ENCODE peak calls at places on chromosomes 1 and 21, in five cellular contexts. X, G, F, L and M are unnamed samples.

GRCh38 chr1:74508449-74508848 is 4.0 kb downstream of the LRRC53 start:
- DNase-seq in L (no peak), F (no peak), X (no peak), G (no peak), M (no peak)

GRCh38 chr21:31471865-31472264 is 127.8 kb upstream of the TIAM1 start:
- DNase-seq in G (no peak), F (no peak), L (no peak), X (no peak), M (no peak)

GRCh38 chr1:108017698-108018097 is 52.7 kb upstream of the VAV3 start:
- DNase-seq in X (no peak), L (no peak), G (no peak), F (no peak), M (no peak)

GRCh38 chr1:2322065-2322571 is 69.2 kb downstream of the MORN1 start:
- DNase-seq in F (no peak), L (peak), G (no peak), X (no peak), M (no peak)

GRCh38 chr21:29473808-29474207 is 175.1 kb downstream of the BACH1 start:
- DNase-seq in G (no peak), L (no peak), X (no peak), F (no peak), M (no peak)

GRCh38 chr1:159991513-159991912 is 37.5 kb upstream of the SLAMF9 start:
- DNase-seq in F (no peak), X (no peak), G (no peak), L (no peak), M (peak)

GRCh38 chr1:168112673-168113305 is 23.9 kb downstream of the GPR161 start:
- DNase-seq in F (no peak), X (no peak), L (no peak), G (no peak), M (peak)

GRCh38 chr1:7943295-7943694 is 2.7 kb upstream of the TNFRSF9 start:
- DNase-seq in X (no peak), G (no peak), L (no peak), F (no peak), M (no peak)

GRCh38 chr1:32184639-32185038 is 5.2 kb downstream of the TXLNA start:
- DNase-seq in F (no peak), L (no peak), X (no peak), G (no peak), M (no peak)

GRCh38 chr1:215569987-215570824 is 3.1 kb downstream of the KCTD3 start:
- DNase-seq in L (no peak), G (no peak), F (no peak), X (no peak), M (no peak)

GRCh38 chr1:27057801-27058647 is 45.4 kb upstream of the TENT5B start:
- DNase-seq in F (no peak), L (peak), G (no peak), X (no peak), M (no peak)

GRCh38 chr1:57422271-57423134 is 1.4 kb downstream of the DAB1 start:
- DNase-seq in L (peak), X (no peak), G (no peak), F (no peak), M (no peak)

GRCh38 chr1:33985166-33985565 is 121.3 kb downstream of the HMGB4 start:
- DNase-seq in L (no peak), X (no peak), G (no peak), F (no peak), M (no peak)

GRCh38 chr1:31744165-31744888 is 19.8 kb downstream of the ADGRB2 start:
- DNase-seq in G (no peak), L (no peak), X (no peak), F (no peak), M (no peak)

GRCh38 chr1:154342836-154343472 is 17.6 kb downstream of the ATP8B2 start:
- DNase-seq in F (no peak), G (no peak), X (no peak), L (no peak), M (no peak)

GRCh38 chr1:208101661-208102431 is 142.3 kb downstream of the PLXNA2 start:
- DNase-seq in G (no peak), X (no peak), F (no peak), L (peak), M (no peak)

GRCh38 chr1:98940680-98941079 is 64.0 kb downstream of the PLPPR5 start:
- DNase-seq in F (no peak), X (no peak), L (no peak), G (no peak), M (peak)

GRCh38 chr1:11634759-11635158 is 19.5 kb downstream of the FBXO2 start:
- DNase-seq in F (no peak), X (no peak), G (no peak), L (no peak), M (no peak)

GRCh38 chr1:221344693-221345092 is 397.2 kb downstream of the DUSP10 start:
- DNase-seq in F (no peak), X (no peak), G (no peak), L (no peak), M (no peak)

GRCh38 chr1:62144238-62144831 is 50.3 kb upstream of the L1TD1 start:
- DNase-seq in F (peak), L (peak), G (peak), X (peak), M (peak)

GRCh38 chr1:101022294-101022693 is 3.3 kb downstream of the DPH5 start:
- DNase-seq in L (no peak), X (no peak), G (no peak), F (no peak), M (peak)

GRCh38 chr1:18751425-18751824 is 108.0 kb downstream of the TAS1R2 start:
- DNase-seq in G (no peak), F (no peak), L (no peak), X (no peak), M (no peak)

GRCh38 chr1:179048339-179049124 is 22.8 kb downstream of the FAM20B start:
- DNase-seq in G (no peak), L (no peak), X (no peak), F (no peak), M (no peak)

GRCh38 chr1:155022927-155023236 is 10.7 kb downstream of the DCST2 start:
- DNase-seq in F (no peak), X (no peak), L (no peak), G (no peak), M (peak)

GRCh38 chr1:109391626-109392025 is 6.1 kb downstream of the SORT1 start:
- DNase-seq in G (no peak), F (no peak), L (no peak), X (no peak), M (no peak)

GRCh38 chr1:52899445-52899894 is 22.1 kb downstream of the ECHDC2 start:
- DNase-seq in X (no peak), F (no peak), L (no peak), G (no peak), M (peak)

GRCh38 chr21:28459193-28459592 is 533.5 kb downstream of the LTN1 start:
- DNase-seq in L (no peak), G (no peak), F (no peak), X (no peak), M (no peak)

GRCh38 chr1:215482079-215482478 is 85.0 kb upstream of the KCTD3 start:
- DNase-seq in L (no peak), X (no peak), G (no peak), F (no peak), M (no peak)

GRCh38 chr1:19648689-19649088 is 4.6 kb downstream of the NBL1 start:
- DNase-seq in L (peak), F (peak), X (no peak), G (peak), M (no peak)

GRCh38 chr1:213983589-213984386 is 4.0 kb upstream of the PROX1 start:
- DNase-seq in G (no peak), L (no peak), F (no peak), X (no peak), M (no peak)

GRCh38 chr1:64155285-64155684 is 48.1 kb upstream of the UBE2U start:
- DNase-seq in X (no peak), G (no peak), F (no peak), L (no peak), M (no peak)

GRCh38 chr1:6503884-6504602 is 12.6 kb upstream of the PLEKHG5 start:
- DNase-seq in F (no peak), G (no peak), L (no peak), X (no peak), M (no peak)

GRCh38 chr1:13699510-13699909 is 478 bp upstream of the PRDM2 start:
- DNase-seq in X (no peak), L (no peak), G (no peak), F (no peak), M (peak)

GRCh38 chr1:103489881-103490280 is 35.6 kb upstream of the RNPC3 start:
- DNase-seq in L (no peak), F (no peak), X (no peak), G (no peak), M (no peak)

GRCh38 chr1:48190893-48191292 is 31.6 kb upstream of the SLC5A9 start:
- DNase-seq in F (no peak), G (no peak), L (no peak), X (no peak), M (no peak)

GRCh38 chr1:163315773-163316374 is 5.9 kb upstream of the NUF2 start:
- DNase-seq in F (no peak), X (peak), G (peak), L (no peak), M (peak)

DNA sequence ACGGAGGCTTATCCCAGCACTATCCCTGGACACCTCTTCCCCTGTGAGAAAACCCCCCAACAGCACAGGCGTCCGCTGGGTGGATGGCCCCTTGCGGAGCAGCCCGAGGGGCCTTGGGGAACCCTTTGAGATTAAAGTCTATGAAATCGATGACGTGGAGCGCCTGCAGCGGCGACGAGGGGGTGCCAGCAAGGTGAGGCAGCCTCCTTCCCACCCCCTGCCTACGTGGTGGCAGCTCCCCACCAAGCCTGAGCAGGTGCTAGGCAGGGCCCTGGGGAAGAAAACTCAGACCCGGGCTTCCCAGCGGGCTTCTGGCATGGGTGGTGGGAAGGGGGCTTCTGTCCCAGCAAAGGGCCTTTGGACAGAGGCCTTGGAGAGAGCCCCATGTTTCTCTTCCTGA is 543.3 kb downstream of the KIF26B start:
- DNase-seq in G (no peak), L (no peak), F (no peak), X (no peak), M (no peak)
- TF ChIP-seq MAX in G (no peak), L (no peak), F (no peak), X (no peak), M (no peak)

GRCh38 chr1:156225677-156226014 is 12.8 kb downstream of the PMF1 start:
- DNase-seq in F (no peak), L (no peak), G (no peak), X (no peak), M (no peak)
- TF ChIP-seq CTCF in F (no peak), L (no peak), G (no peak), X (peak), M (no peak)

DNA sequence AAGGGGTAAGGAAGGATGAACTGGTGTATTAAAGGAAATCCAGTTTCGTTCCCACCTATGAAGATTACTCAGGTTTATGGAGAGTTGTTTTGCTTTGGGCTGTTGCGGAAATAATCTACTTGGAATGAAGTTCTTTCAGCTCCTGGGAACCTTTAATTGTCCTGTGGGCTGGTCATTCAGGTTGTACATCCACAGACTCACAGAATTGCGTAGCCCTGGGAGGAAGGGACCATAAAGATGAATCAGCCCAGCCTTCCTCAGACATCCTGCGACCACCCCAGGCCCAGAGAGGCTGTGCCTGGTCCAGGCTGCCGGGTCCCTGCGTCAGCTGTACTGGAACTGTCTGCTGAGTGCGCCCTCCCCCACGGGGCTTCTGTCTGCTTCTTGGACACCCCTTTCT is 72.7 kb downstream of the GALNT2 start:
- DNase-seq in L (no peak), G (no peak), X (no peak), F (no peak), M (no peak)
- TF ChIP-seq MAX in L (no peak), G (no peak), X (no peak), F (no peak), M (no peak)

GRCh38 chr1:175826705-175827104 is 83.3 kb upstream of the TNR start:
- DNase-seq in L (no peak), G (no peak), X (no peak), F (no peak), M (peak)

GRCh38 chr1:175822575-175822974 is 79.2 kb upstream of the TNR start:
- DNase-seq in X (no peak), F (no peak), G (no peak), L (no peak), M (no peak)

GRCh38 chr1:175823401-175823800 is 80.0 kb upstream of the TNR start:
- DNase-seq in F (no peak), G (no peak), X (no peak), L (no peak), M (no peak)

GRCh38 chr1:175820456-175820855 is 77.1 kb upstream of the TNR start:
- DNase-seq in X (no peak), G (no peak), L (no peak), F (no peak), M (no peak)

DNA sequence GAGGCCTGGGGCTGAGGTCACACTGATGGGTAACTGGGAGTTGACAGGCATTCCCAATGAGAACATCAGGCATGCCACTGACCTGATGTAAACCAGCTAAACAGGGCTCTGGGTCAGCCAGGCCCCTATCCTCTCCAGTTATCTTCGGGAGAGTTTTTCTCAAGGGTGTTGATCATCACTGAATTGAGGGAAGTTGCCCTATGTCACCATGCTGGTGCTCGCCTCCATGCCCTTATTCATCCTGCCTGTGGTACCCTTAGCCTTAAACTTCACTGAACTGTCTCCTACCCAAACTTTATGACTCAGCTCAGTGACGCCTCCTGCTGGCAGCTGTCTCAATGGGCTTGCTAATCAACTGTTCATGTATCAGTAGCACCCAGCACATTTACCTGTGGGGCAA is 80.7 kb upstream of the TNR start:
- DNase-seq in F (no peak), G (peak), X (no peak), L (peak), M (peak)
- TF ChIP-seq CTCF in F (peak), G (peak), X (peak), L (peak), M (peak)

GRCh38 chr1:241771117-241771516 is 76.9 kb upstream of the EXO1 start:
- DNase-seq in L (no peak), G (no peak), F (no peak), X (no peak), M (no peak)
- TF ChIP-seq MAX in L (no peak), G (no peak), F (no peak), X (no peak), M (no peak)

DNA sequence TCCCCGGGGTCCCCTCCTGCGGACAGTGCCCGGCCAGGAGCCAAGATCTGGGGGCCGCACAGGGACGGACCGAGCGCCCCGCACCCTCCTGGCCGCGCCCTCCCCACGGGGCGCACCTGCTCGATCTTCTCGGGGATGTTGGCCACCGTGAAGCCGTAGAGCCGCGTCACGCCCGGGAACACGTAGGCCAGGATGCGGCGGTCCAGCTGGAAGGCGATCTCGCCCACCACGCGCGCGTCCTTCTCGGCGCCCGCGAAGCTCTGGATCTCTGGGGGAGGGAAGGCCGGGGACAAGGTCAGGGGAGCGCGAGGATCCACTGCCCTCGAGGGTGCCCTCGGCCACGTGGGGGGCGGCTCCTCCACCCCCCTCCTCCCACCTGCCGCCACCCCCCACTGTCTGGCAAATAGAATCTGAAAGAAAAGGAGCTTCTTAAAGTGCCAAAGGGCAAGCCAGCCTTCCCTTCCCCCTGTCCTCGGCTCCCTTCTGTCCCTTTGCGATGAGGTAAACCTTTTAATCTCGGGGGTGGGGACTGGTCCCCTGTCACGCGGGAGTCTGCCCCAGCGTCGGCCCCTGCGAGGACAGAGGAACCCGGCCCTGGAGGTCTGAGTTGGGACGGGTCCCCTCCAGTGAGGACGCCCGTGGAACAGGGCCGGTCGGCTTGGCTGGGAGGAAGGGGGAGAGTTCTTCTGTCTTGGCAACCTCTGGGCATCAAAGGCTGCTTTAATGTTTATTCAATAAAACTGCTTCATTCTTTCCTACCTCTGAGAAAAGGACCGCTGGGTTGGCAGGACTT is 6.6 kb upstream of the FTCD start:
- DNase-seq in L (no peak), X (no peak), G (no peak), F (no peak), M (no peak)
- TF ChIP-seq CTCF in L (no peak), X (no peak), G (no peak), F (no peak), M (no peak)

DNA sequence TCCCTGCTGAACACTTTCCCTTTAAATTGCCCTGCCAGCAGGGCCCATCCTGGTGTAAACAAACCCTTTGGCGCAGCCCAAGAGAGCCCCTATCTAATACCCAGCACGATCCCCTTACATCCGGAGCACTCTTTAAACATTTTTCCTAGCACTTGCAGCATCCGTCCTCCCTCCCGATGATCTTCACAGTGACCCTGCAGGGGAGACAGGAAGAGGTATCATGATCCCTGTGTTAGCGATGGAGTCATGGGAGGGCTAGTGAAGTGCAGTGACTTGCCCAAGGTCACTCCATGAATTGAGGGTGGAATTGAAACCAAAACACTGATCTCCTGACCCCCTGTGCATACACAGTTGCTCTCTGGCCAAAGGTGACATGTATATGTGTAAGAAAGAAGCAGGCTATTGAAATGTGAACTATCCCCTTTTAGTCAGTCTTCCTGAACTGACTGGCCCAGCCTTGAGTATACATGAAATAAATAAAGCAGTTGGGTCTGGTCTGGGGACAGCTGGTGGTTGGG is 9.8 kb upstream of the KCNQ4 start:
- DNase-seq in G (no peak), L (no peak), X (no peak), F (no peak), M (no peak)
- TF ChIP-seq MAX in G (no peak), L (no peak), X (no peak), F (no peak), M (no peak)

GRCh38 chr1:198794498-198794897 is 155.7 kb downstream of the PTPRC start:
- DNase-seq in L (no peak), F (no peak), X (no peak), G (no peak), M (no peak)

GRCh38 chr1:198797656-198798055 is 158.8 kb downstream of the PTPRC start:
- DNase-seq in G (no peak), X (no peak), F (no peak), L (no peak), M (no peak)

GRCh38 chr1:198798923-198799386 is 160.1 kb downstream of the PTPRC start:
- DNase-seq in L (no peak), F (no peak), X (no peak), G (no peak), M (peak)
- TF ChIP-seq CTCF in L (no peak), F (peak), X (no peak), G (no peak), M (no peak)

DNA sequence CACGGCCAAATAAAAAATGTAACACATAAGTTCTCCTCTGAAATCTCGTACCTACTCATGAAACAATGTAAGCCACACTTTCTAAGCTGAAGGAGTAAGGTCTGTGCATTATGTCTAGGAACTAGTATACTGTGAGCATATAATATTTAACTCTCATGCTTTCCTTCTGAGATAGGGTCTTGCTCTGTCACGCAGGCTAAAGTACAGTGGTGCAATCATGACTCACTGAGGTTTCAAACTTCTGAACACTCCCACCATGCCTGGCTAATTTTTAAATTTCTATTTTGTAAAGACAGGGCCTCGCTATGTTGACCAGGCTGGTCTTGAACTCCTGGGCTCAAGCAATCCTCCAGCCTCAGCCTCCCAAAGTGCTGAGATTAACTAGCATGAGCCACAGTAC is 71.3 kb downstream of the AHCTF1 start:
- DNase-seq in F (no peak), L (no peak), X (no peak), G (no peak), M (peak)
- TF ChIP-seq MAX in F (no peak), L (no peak), X (no peak), G (no peak), M (no peak)

GRCh38 chr1:17527036-17527914 is 12.2 kb upstream of the ARHGEF10L start:
- DNase-seq in X (no peak), F (no peak), G (no peak), L (no peak), M (no peak)
- TF ChIP-seq CTCF in X (no peak), F (no peak), G (no peak), L (no peak), M (no peak)